ENCODE peak calls at places on chromosomes 7 and 10, in four cellular contexts. One of them, this sample, is unnamed.

GRCh38 chr7:101237206-101238067 is at the start of gene CLDN15:
- DNase-seq in activated T-cell treated with anti-CD3 and anti-CD28 coated beads, Interleukin-2, amount 50 U/mL, for 72 hours: no peak
- DNase-seq in HT-29: no peak
- DNase-seq in H9: no peak
- DNase-seq in this sample: no peak

GRCh38 chr7:44801890-44802289 is 5.4 kb downstream of the PPIA start:
- DNase-seq in HT-29: no peak
- DNase-seq in H9: no peak
- DNase-seq in activated T-cell treated with anti-CD3 and anti-CD28 coated beads, Interleukin-2, amount 50 U/mL, for 72 hours: no peak
- DNase-seq in this sample: no peak

GRCh38 chr10:34292675-34293074 is 522.4 kb downstream of the PARD3 start:
- DNase-seq in HT-29: no peak
- DNase-seq in activated T-cell treated with anti-CD3 and anti-CD28 coated beads, Interleukin-2, amount 50 U/mL, for 72 hours: no peak
- DNase-seq in H9: no peak
- DNase-seq in this sample: no peak

GRCh38 chr10:105952153-105952552 is 1212.4 kb downstream of the SORCS1 start:
- DNase-seq in H9: peak
- DNase-seq in HT-29: peak
- DNase-seq in activated T-cell treated with anti-CD3 and anti-CD28 coated beads, Interleukin-2, amount 50 U/mL, for 72 hours: no peak
- DNase-seq in this sample: no peak

GRCh38 chr10:31757374-31757773 is 171.3 kb downstream of the ARHGAP12 start:
- DNase-seq in HT-29: no peak
- DNase-seq in activated T-cell treated with anti-CD3 and anti-CD28 coated beads, Interleukin-2, amount 50 U/mL, for 72 hours: no peak
- DNase-seq in H9: no peak
- DNase-seq in this sample: no peak

GRCh38 chr10:71312840-71313789 is 5.9 kb upstream of the SLC29A3 start:
- DNase-seq in HT-29: no peak
- DNase-seq in H9: no peak
- DNase-seq in activated T-cell treated with anti-CD3 and anti-CD28 coated beads, Interleukin-2, amount 50 U/mL, for 72 hours: no peak
- DNase-seq in this sample: no peak

GRCh38 chr10:70376436-70377378 is 5.7 kb downstream of the LRRC20 start:
- DNase-seq in HT-29: no peak
- DNase-seq in H9: no peak
- DNase-seq in activated T-cell treated with anti-CD3 and anti-CD28 coated beads, Interleukin-2, amount 50 U/mL, for 72 hours: no peak
- DNase-seq in this sample: no peak

GRCh38 chr7:5210751-5211338 is 20.8 kb downstream of the WIPI2 start:
- DNase-seq in H9: no peak
- DNase-seq in HT-29: no peak
- DNase-seq in activated T-cell treated with anti-CD3 and anti-CD28 coated beads, Interleukin-2, amount 50 U/mL, for 72 hours: no peak
- DNase-seq in this sample: no peak

GRCh38 chr10:68175954-68176353 is 56.0 kb downstream of the ATOH7 start:
- DNase-seq in H9: no peak
- DNase-seq in activated T-cell treated with anti-CD3 and anti-CD28 coated beads, Interleukin-2, amount 50 U/mL, for 72 hours: no peak
- DNase-seq in HT-29: no peak
- DNase-seq in this sample: no peak

GRCh38 chr7:94509264-94509878 is at the start of gene CASD1:
- DNase-seq in H9: peak
- DNase-seq in HT-29: peak
- DNase-seq in activated T-cell treated with anti-CD3 and anti-CD28 coated beads, Interleukin-2, amount 50 U/mL, for 72 hours: peak
- DNase-seq in this sample: peak

GRCh38 chr7:13262929-13263530 is 575.6 kb downstream of the ARL4A start:
- DNase-seq in activated T-cell treated with anti-CD3 and anti-CD28 coated beads, Interleukin-2, amount 50 U/mL, for 72 hours: no peak
- DNase-seq in HT-29: peak
- DNase-seq in H9: no peak
- DNase-seq in this sample: no peak

GRCh38 chr10:105192146-105192545 is 551.1 kb downstream of the SORCS3 start:
- DNase-seq in H9: no peak
- DNase-seq in HT-29: no peak
- DNase-seq in activated T-cell treated with anti-CD3 and anti-CD28 coated beads, Interleukin-2, amount 50 U/mL, for 72 hours: no peak
- DNase-seq in this sample: no peak

GRCh38 chr10:7111089-7111488 is 299.7 kb downstream of the SFMBT2 start:
- DNase-seq in activated T-cell treated with anti-CD3 and anti-CD28 coated beads, Interleukin-2, amount 50 U/mL, for 72 hours: no peak
- DNase-seq in H9: no peak
- DNase-seq in HT-29: no peak
- DNase-seq in this sample: no peak

GRCh38 chr10:37314862-37315261 is 189.5 kb downstream of the ANKRD30A start:
- DNase-seq in HT-29: no peak
- DNase-seq in H9: no peak
- DNase-seq in activated T-cell treated with anti-CD3 and anti-CD28 coated beads, Interleukin-2, amount 50 U/mL, for 72 hours: no peak
- DNase-seq in this sample: no peak

GRCh38 chr10:70558871-70559810 is 43.4 kb downstream of the PRF1 start:
- DNase-seq in H9: peak
- DNase-seq in activated T-cell treated with anti-CD3 and anti-CD28 coated beads, Interleukin-2, amount 50 U/mL, for 72 hours: peak
- DNase-seq in HT-29: peak
- DNase-seq in this sample: peak

GRCh38 chr10:130022501-130023299 is 58.6 kb upstream of the EBF3 start:
- DNase-seq in activated T-cell treated with anti-CD3 and anti-CD28 coated beads, Interleukin-2, amount 50 U/mL, for 72 hours: no peak
- DNase-seq in H9: peak
- DNase-seq in HT-29: no peak
- DNase-seq in this sample: no peak

GRCh38 chr7:141585592-141586510 is 34.6 kb downstream of the AGK start:
- DNase-seq in HT-29: no peak
- DNase-seq in activated T-cell treated with anti-CD3 and anti-CD28 coated beads, Interleukin-2, amount 50 U/mL, for 72 hours: peak
- DNase-seq in H9: no peak
- DNase-seq in this sample: peak

GRCh38 chr10:12221323-12222298 is 25.6 kb downstream of the CDC123 start:
- DNase-seq in activated T-cell treated with anti-CD3 and anti-CD28 coated beads, Interleukin-2, amount 50 U/mL, for 72 hours: no peak
- DNase-seq in HT-29: peak
- DNase-seq in H9: peak
- DNase-seq in this sample: no peak

GRCh38 chr7:102390697-102391484 is 5.3 kb upstream of the PRKRIP1 start:
- DNase-seq in activated T-cell treated with anti-CD3 and anti-CD28 coated beads, Interleukin-2, amount 50 U/mL, for 72 hours: peak
- DNase-seq in HT-29: peak
- DNase-seq in H9: peak
- DNase-seq in this sample: peak